ENCODE peak calls at places on chromosome 14, in ten cellular contexts. L is posterior vena cava; B is HuH-7.5; I is left ventricle myocardium inferior; T is NCI-H460; X is GM04504; Z is iPS-NIHi11; S is stimulated activated CD4-positive, alpha-beta T cell treated with anti-CD3 and anti-CD28 coated beads, Interleukin-2, amount 100 ng/mL, for 48 hours; H is fibroblast of the aortic adventitia; R is colonic mucosa. P is an unnamed sample.

GRCh38 chr14:33280646-33281045 is 342.0 kb downstream of the NPAS3 start:
- DNase-seq in L (no peak), R (no peak), T (no peak), B (no peak), S (no peak), I (no peak), H (no peak), Z (no peak), X (peak), P (no peak)

GRCh38 chr14:88421286-88421685 is 35.8 kb downstream of the SPATA7 start:
- DNase-seq in B (no peak), I (no peak), Z (no peak), X (peak), L (no peak), R (no peak), S (no peak), H (peak), T (no peak), P (no peak)

GRCh38 chr14:73188501-73188903 is 48.8 kb upstream of the PAPLN start:
- DNase-seq in Z (no peak), X (peak), B (no peak), R (no peak), H (peak), L (no peak), I (no peak), T (peak), S (no peak), P (no peak)

GRCh38 chr14:101132588-101132987 is 229.1 kb upstream of the RTL1 start:
- DNase-seq in B (no peak), T (no peak), S (no peak), L (no peak), H (no peak), R (no peak), I (no peak), X (no peak), Z (no peak), P (no peak)

GRCh38 chr14:100072783-100073346 is 7.6 kb downstream of the EVL start:
- DNase-seq in X (no peak), I (no peak), R (peak), T (no peak), S (no peak), Z (no peak), H (no peak), L (no peak), B (no peak), P (peak)

GRCh38 chr14:96502621-96503251 is 554 bp downstream of the PAPOLA start:
- DNase-seq in H (peak), T (no peak), X (no peak), Z (peak), I (peak), S (peak), R (peak), B (peak), L (peak), P (no peak)

GRCh38 chr14:89264196-89264800 is 152.7 kb downstream of the FOXN3 start:
- DNase-seq in Z (no peak), T (no peak), B (no peak), H (no peak), X (no peak), R (no peak), S (no peak), L (no peak), I (no peak), P (no peak)

GRCh38 chr14:77980475-77981321 is 180.8 kb downstream of the ADCK1 start:
- DNase-seq in R (peak), X (no peak), I (no peak), H (no peak), B (no peak), Z (peak), T (no peak), L (no peak), S (no peak), P (no peak)

GRCh38 chr14:42334931-42335330 is 728.3 kb downstream of the LRFN5 start:
- DNase-seq in S (no peak), H (no peak), L (no peak), Z (no peak), T (no peak), R (no peak), B (no peak), I (no peak), X (no peak), P (no peak)

GRCh38 chr14:51451561-51451960 is 200.1 kb upstream of the FRMD6 start:
- DNase-seq in L (no peak), B (no peak), X (no peak), Z (no peak), H (no peak), R (no peak), S (no peak), I (no peak), T (no peak), P (no peak)

GRCh38 chr14:31692376-31692781 is 131.2 kb downstream of the NUBPL start:
- DNase-seq in S (no peak), H (peak), B (no peak), R (no peak), I (no peak), Z (no peak), X (peak), T (no peak), L (no peak), P (no peak)

GRCh38 chr14:103186241-103186835 is 63.1 kb downstream of the TNFAIP2 start:
- DNase-seq in R (no peak), X (no peak), L (no peak), T (no peak), B (no peak), Z (no peak), H (no peak), I (no peak), S (no peak), P (no peak)

GRCh38 chr14:61953602-61954001 is 191.4 kb downstream of the SNAPC1 start:
- DNase-seq in B (no peak), R (no peak), Z (no peak), H (no peak), T (no peak), I (no peak), S (no peak), L (no peak), X (no peak), P (no peak)

GRCh38 chr14:76531085-76531484 is 155.1 kb downstream of the ESRRB start:
- DNase-seq in X (no peak), R (no peak), L (peak), I (no peak), T (no peak), S (no peak), H (no peak), B (no peak), Z (no peak), P (no peak)

GRCh38 chr14:22824711-22825359 is 4.9 kb upstream of the MRPL52 start:
- DNase-seq in T (no peak), Z (no peak), R (no peak), S (no peak), H (peak), I (no peak), B (no peak), L (peak), X (peak), P (no peak)

GRCh38 chr14:103385994-103386491 is 828 bp downstream of the MARK3 start:
- DNase-seq in H (peak), I (no peak), B (peak), T (no peak), X (no peak), R (peak), Z (peak), S (peak), L (peak), P (peak)

GRCh38 chr14:102949062-102949800 is 26.8 kb downstream of the AMN start:
- DNase-seq in X (peak), R (no peak), I (no peak), H (no peak), Z (no peak), S (no peak), T (no peak), L (no peak), B (no peak), P (peak)

GRCh38 chr14:72215080-72215479 is 282.9 kb downstream of the RGS6 start:
- DNase-seq in X (no peak), R (no peak), T (no peak), B (no peak), I (no peak), H (no peak), Z (no peak), L (no peak), S (no peak), P (no peak)

GRCh38 chr14:90491221-90491867 is 94.5 kb downstream of the CALM1 start:
- DNase-seq in B (no peak), Z (peak), I (peak), H (peak), R (no peak), T (no peak), X (peak), S (no peak), L (peak), P (no peak)

GRCh38 chr14:34212574-34212973 is 249.5 kb downstream of the SPTSSA start:
- DNase-seq in H (no peak), S (no peak), I (no peak), R (no peak), T (no peak), L (no peak), X (no peak), Z (no peak), B (no peak), P (no peak)

GRCh38 chr14:104398656-104399055 is 180.9 kb upstream of the C14orf180 start:
- DNase-seq in L (no peak), X (no peak), R (no peak), B (no peak), H (no peak), S (no peak), Z (no peak), T (no peak), I (no peak), P (no peak)

GRCh38 chr14:32190713-32191112 is 11.1 kb upstream of the RNU6-7 start:
- DNase-seq in Z (no peak), S (no peak), B (no peak), H (peak), L (no peak), T (no peak), X (no peak), R (no peak), I (no peak), P (no peak)

GRCh38 chr14:76872796-76873432 is 46.7 kb downstream of the LRRC74A start:
- DNase-seq in R (peak), I (peak), H (peak), L (no peak), B (peak), T (peak), S (peak), X (peak), Z (peak), P (peak)

GRCh38 chr14:92409069-92409468 is 86.1 kb downstream of the SLC24A4 start:
- DNase-seq in I (peak), R (no peak), B (no peak), L (no peak), H (peak), Z (no peak), T (no peak), S (no peak), X (no peak), P (no peak)

P was measured in immature natural killer cell.